ENCODE peak calls at places on chromosomes 5 and 9, in four cellular contexts. One of them, this sample, is unnamed.

GRCh38 chr9:114081441-114082016 is 3.4 kb upstream of the AMBP start:
- DNase-seq in CD8-positive, alpha-beta T cell: no peak
- DNase-seq in right lobe of liver: no peak
- DNase-seq in body of pancreas: peak; percentile 51
- DNase-seq in this sample: no peak

GRCh38 chr5:18037718-18038117 is 403.5 kb downstream of the TAF11L14 start:
- DNase-seq in body of pancreas: no peak
- DNase-seq in CD8-positive, alpha-beta T cell: no peak
- DNase-seq in right lobe of liver: no peak
- DNase-seq in this sample: no peak

GRCh38 chr5:131366428-131366827 is 102.6 kb downstream of the CDC42SE2 start:
- DNase-seq in CD8-positive, alpha-beta T cell: no peak
- DNase-seq in right lobe of liver: no peak
- DNase-seq in body of pancreas: no peak
- DNase-seq in this sample: no peak

GRCh38 chr9:114668146-114668545 is 10.5 kb upstream of the TEX53 start:
- DNase-seq in right lobe of liver: no peak
- DNase-seq in body of pancreas: no peak
- DNase-seq in CD8-positive, alpha-beta T cell: no peak
- DNase-seq in this sample: no peak

GRCh38 chr5:110547495-110547894 is 179.0 kb downstream of the TMEM232 start:
- DNase-seq in body of pancreas: no peak
- DNase-seq in right lobe of liver: no peak
- DNase-seq in CD8-positive, alpha-beta T cell: no peak
- DNase-seq in this sample: no peak

GRCh38 chr9:109440797-109441287 is 57.3 kb downstream of the PTPN3 start:
- DNase-seq in right lobe of liver: no peak
- DNase-seq in CD8-positive, alpha-beta T cell: peak; percentile 9
- DNase-seq in body of pancreas: peak; percentile 87
- DNase-seq in this sample: no peak

GRCh38 chr5:7856855-7857254 is 5.9 kb upstream of the CFAP90 start:
- DNase-seq in CD8-positive, alpha-beta T cell: no peak
- DNase-seq in body of pancreas: peak; percentile 39
- DNase-seq in right lobe of liver: no peak
- DNase-seq in this sample: no peak

GRCh38 chr5:102801375-102801774 is 46.3 kb downstream of the PAM start:
- DNase-seq in right lobe of liver: no peak
- DNase-seq in CD8-positive, alpha-beta T cell: peak; percentile 18
- DNase-seq in body of pancreas: no peak
- DNase-seq in this sample: no peak

DNA sequence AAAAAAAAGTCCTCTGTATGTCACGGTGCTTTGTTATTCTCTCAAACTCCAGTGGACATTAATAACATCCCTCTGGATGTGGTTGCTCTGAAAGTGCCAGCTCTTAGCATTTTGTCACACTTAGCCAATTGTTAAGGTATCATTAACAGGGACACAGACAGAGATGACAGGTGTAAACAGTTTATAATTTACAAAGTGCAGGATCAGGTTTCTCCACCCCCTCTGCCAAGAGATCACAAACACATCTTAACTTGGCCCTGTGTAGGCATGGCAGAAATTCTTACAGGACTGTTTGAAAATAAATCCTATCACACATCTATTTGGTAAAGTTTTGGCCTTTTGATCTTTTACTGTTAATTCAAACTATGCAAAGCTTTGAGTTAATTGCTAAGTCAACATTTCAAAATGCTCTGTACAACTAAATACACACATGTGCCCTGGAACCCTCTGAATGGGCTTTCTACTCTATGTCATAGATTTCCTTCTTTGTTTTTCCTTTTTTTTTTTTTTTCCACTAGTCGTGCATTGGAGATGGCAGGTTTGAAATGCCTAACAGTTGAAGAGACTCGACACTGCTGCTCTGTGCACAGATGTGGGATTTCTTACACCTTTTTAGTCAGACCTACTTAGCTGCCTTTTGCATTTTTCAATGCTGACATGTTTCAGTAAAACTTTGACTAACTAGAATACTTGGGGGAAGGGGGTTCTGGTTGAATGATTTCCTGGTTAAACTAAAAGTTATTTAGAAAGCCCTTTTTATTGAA is 41.7 kb downstream of the SEMA6A start:
- DNase-seq in right lobe of liver: no peak
- DNase-seq in CD8-positive, alpha-beta T cell: no peak
- DNase-seq in body of pancreas: no peak
- DNase-seq in this sample: no peak
- H3K4me1 ChIP-seq in right lobe of liver: no peaks in the 10 kb centered on the region
- H3K4me1 ChIP-seq in CD8-positive, alpha-beta T cell: no peaks in the 10 kb centered on the region
- H3K4me1 ChIP-seq in body of pancreas: peaks cover 55% of the 10 kb centered on the region
- H3K4me1 ChIP-seq in this sample: peaks cover 2% of the 10 kb centered on the region

GRCh38 chr5:96857924-96858323 is 18.4 kb upstream of the ERAP2 start:
- DNase-seq in CD8-positive, alpha-beta T cell: no peak
- DNase-seq in right lobe of liver: no peak
- DNase-seq in body of pancreas: no peak
- DNase-seq in this sample: no peak
- H3K27me3 ChIP-seq in CD8-positive, alpha-beta T cell: no peaks in the 10 kb centered on the region
- H3K27me3 ChIP-seq in right lobe of liver: no peaks in the 10 kb centered on the region
- H3K27me3 ChIP-seq in body of pancreas: no peaks in the 10 kb centered on the region
- H3K27me3 ChIP-seq in this sample: no peaks in the 10 kb centered on the region

GRCh38 chr9:133140174-133140505 is 19.1 kb upstream of the RALGDS start:
- DNase-seq in right lobe of liver: no peak
- DNase-seq in CD8-positive, alpha-beta T cell: no peak
- DNase-seq in body of pancreas: no peak
- DNase-seq in this sample: no peak
- H3K4me1 ChIP-seq in right lobe of liver: no peaks in the 10 kb centered on the region
- H3K4me1 ChIP-seq in CD8-positive, alpha-beta T cell: peaks cover 57% of the 10 kb centered on the region
- H3K4me1 ChIP-seq in body of pancreas: peaks cover 75% of the 10 kb centered on the region
- H3K4me1 ChIP-seq in this sample: no peaks in the 10 kb centered on the region

GRCh38 chr9:133227242-133227860 is 18.3 kb upstream of the OBP2B start:
- DNase-seq in CD8-positive, alpha-beta T cell: no peak
- DNase-seq in body of pancreas: no peak
- DNase-seq in right lobe of liver: no peak
- DNase-seq in this sample: peak; percentile 64
- H3K27me3 ChIP-seq in CD8-positive, alpha-beta T cell: no peaks in the 10 kb centered on the region
- H3K27me3 ChIP-seq in body of pancreas: no peaks in the 10 kb centered on the region
- H3K27me3 ChIP-seq in right lobe of liver: no peaks in the 10 kb centered on the region
- H3K27me3 ChIP-seq in this sample: no peaks in the 10 kb centered on the region

GRCh38 chr5:158822099-158822498 is 277.6 kb downstream of the EBF1 start:
- DNase-seq in right lobe of liver: no peak
- DNase-seq in CD8-positive, alpha-beta T cell: no peak
- DNase-seq in body of pancreas: no peak
- DNase-seq in this sample: no peak

GRCh38 chr5:158821321-158821720 is 278.4 kb downstream of the EBF1 start:
- DNase-seq in right lobe of liver: no peak
- DNase-seq in CD8-positive, alpha-beta T cell: no peak
- DNase-seq in body of pancreas: no peak
- DNase-seq in this sample: no peak

GRCh38 chr5:158820891-158821290 is 278.8 kb downstream of the EBF1 start:
- DNase-seq in body of pancreas: no peak
- DNase-seq in CD8-positive, alpha-beta T cell: no peak
- DNase-seq in right lobe of liver: no peak
- DNase-seq in this sample: no peak

GRCh38 chr5:158819095-158819494 is 280.6 kb downstream of the EBF1 start:
- DNase-seq in CD8-positive, alpha-beta T cell: no peak
- DNase-seq in right lobe of liver: no peak
- DNase-seq in body of pancreas: no peak
- DNase-seq in this sample: no peak

GRCh38 chr5:158819840-158820620 is 279.7 kb downstream of the EBF1 start:
- DNase-seq in right lobe of liver: no peak
- DNase-seq in body of pancreas: no peak
- DNase-seq in CD8-positive, alpha-beta T cell: no peak
- DNase-seq in this sample: no peak
- H3K4me1 ChIP-seq in right lobe of liver: no peaks in the 10 kb centered on the region
- H3K4me1 ChIP-seq in body of pancreas: no peaks in the 10 kb centered on the region
- H3K4me1 ChIP-seq in CD8-positive, alpha-beta T cell: peaks cover 6% of the 10 kb centered on the region
- H3K4me1 ChIP-seq in this sample: no peaks in the 10 kb centered on the region

DNA sequence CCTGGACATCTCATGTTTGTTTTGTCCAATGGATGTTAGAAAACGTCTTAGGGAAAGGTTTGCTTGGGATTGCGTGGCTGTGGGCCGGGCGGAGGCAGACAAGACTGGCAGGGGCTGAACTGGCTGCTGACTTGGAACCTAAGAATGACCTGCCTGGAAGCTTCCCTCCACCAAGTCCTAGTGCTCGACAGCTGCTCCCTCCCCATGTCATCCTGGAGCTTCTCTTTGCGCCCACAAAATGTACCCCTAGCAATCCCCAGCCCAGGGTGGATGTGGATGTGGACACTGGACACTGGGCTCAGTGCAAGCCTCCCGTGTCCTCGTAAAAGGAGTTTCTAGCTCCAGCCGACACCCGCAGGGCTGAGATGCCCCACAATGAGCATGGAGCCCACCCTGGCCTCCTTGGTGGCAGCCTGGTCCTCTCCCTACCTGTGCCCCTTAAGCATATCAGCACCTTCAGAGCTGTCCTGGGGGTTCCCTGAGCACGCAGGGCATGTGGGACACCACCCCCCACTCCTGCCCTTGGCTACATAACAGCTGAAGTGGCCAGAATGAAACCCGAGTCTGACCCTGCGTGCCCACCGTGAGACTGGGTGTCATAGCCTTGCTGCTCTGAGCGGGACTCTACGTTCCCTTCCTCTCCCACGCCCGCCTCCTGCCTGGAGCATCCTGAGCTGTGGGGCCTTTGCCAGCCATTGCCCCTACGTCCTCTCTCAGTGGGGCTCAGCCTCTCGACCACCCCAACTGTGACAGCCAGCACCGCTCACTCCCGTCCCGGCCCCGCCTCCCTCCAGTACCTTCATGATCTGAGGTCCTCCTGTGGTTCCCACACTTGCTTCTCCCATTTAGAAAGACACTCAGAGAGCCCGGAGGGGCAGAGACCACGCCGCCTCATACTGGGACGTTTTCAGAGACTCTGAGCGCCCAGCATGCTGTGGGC is 180.8 kb downstream of the ROR2 start:
- DNase-seq in CD8-positive, alpha-beta T cell: no peak
- DNase-seq in right lobe of liver: no peak
- DNase-seq in body of pancreas: no peak
- DNase-seq in this sample: no peak
- H3K27me3 ChIP-seq in CD8-positive, alpha-beta T cell: no peaks in the 10 kb centered on the region
- H3K27me3 ChIP-seq in right lobe of liver: no peaks in the 10 kb centered on the region
- H3K27me3 ChIP-seq in body of pancreas: no peaks in the 10 kb centered on the region
- H3K27me3 ChIP-seq in this sample: no peaks in the 10 kb centered on the region

GRCh38 chr9:104866186-104866585 is 61.8 kb downstream of the ABCA1 start:
- DNase-seq in body of pancreas: no peak
- DNase-seq in CD8-positive, alpha-beta T cell: no peak
- DNase-seq in right lobe of liver: no peak
- DNase-seq in this sample: no peak

GRCh38 chr9:104871961-104872527 is 55.9 kb downstream of the ABCA1 start:
- DNase-seq in body of pancreas: no peak
- DNase-seq in right lobe of liver: no peak
- DNase-seq in CD8-positive, alpha-beta T cell: no peak
- DNase-seq in this sample: no peak

GRCh38 chr9:104868303-104868686 is 59.7 kb downstream of the ABCA1 start:
- DNase-seq in right lobe of liver: peak; percentile 43
- DNase-seq in CD8-positive, alpha-beta T cell: no peak
- DNase-seq in body of pancreas: peak; percentile 14
- DNase-seq in this sample: no peak

GRCh38 chr9:104869801-104870200 is 58.2 kb downstream of the ABCA1 start:
- DNase-seq in right lobe of liver: no peak
- DNase-seq in CD8-positive, alpha-beta T cell: no peak
- DNase-seq in body of pancreas: no peak
- DNase-seq in this sample: no peak

GRCh38 chr9:104868687-104869404 is 59.1 kb downstream of the ABCA1 start:
- DNase-seq in CD8-positive, alpha-beta T cell: no peak
- DNase-seq in body of pancreas: peak; percentile 73
- DNase-seq in right lobe of liver: peak; percentile 55
- DNase-seq in this sample: peak; percentile 88
- H3K4me1 ChIP-seq in CD8-positive, alpha-beta T cell: no peaks in the 10 kb centered on the region
- H3K4me1 ChIP-seq in body of pancreas: peaks cover 23% of the 10 kb centered on the region
- H3K4me1 ChIP-seq in right lobe of liver: peaks cover 18% of the 10 kb centered on the region
- H3K4me1 ChIP-seq in this sample: no peaks in the 10 kb centered on the region

This sample was measured in aorta.